ENCODE peak calls at places on chromosome 10, in four cellular contexts. I, H, E and S are unnamed samples.

GRCh38 chr10:62021978-62022802 is 120.7 kb downstream of the ARID5B start:
- DNase-seq in I (no peak), H (no peak), E (no peak), S (no peak)

GRCh38 chr10:104309980-104310978 is 28.0 kb downstream of the ITPRIP start:
- DNase-seq in I (no peak), H (peak; percentile 87), E (peak; percentile 77), S (no peak)

GRCh38 chr10:74750848-74751274 is 75.5 kb upstream of the KAT6B start:
- DNase-seq in I (no peak), H (no peak), E (no peak), S (no peak)

GRCh38 chr10:133592716-133593115 is 27.3 kb upstream of the SYCE1 start:
- DNase-seq in I (no peak), H (no peak), E (no peak), S (no peak)

GRCh38 chr10:79038841-79039201 is 29.9 kb upstream of the ZMIZ1 start:
- DNase-seq in I (no peak), H (peak; percentile 37), E (no peak), S (no peak)

GRCh38 chr10:8616166-8616565 is 561.7 kb downstream of the GATA3 start:
- DNase-seq in I (no peak), H (no peak), E (peak; percentile 46), S (no peak)

GRCh38 chr10:66837335-66837734 is 88.5 kb upstream of the LRRTM3 start:
- DNase-seq in I (no peak), H (peak; percentile 81), E (no peak), S (no peak)

GRCh38 chr10:63110940-63111339 is 22.2 kb upstream of the NRBF2 start:
- DNase-seq in I (no peak), H (no peak), E (no peak), S (no peak)

GRCh38 chr10:452512-453504 is 236.7 kb downstream of the DIP2C start:
- DNase-seq in I (no peak), H (peak; percentile 38), E (no peak), S (no peak)

GRCh38 chr10:80664071-80664680 is 126.5 kb downstream of the SH2D4B start:
- DNase-seq in I (peak; percentile 16), H (peak; percentile 20), E (peak; percentile 47), S (no peak)

GRCh38 chr10:115969591-115969990 is 303.4 kb downstream of the GFRA1 start:
- DNase-seq in I (no peak), H (no peak), E (no peak), S (no peak)

GRCh38 chr10:94193466-94193924 is 169.2 kb downstream of the NOC3L start:
- DNase-seq in I (no peak), H (peak; percentile 90), E (no peak), S (peak; percentile 45)

GRCh38 chr10:42979730-42980467 is 97.0 kb upstream of the RET start:
- DNase-seq in I (no peak), H (no peak), E (no peak), S (no peak)

GRCh38 chr10:120459185-120459584 is 2.2 kb downstream of the PLPP4 start:
- DNase-seq in I (no peak), H (peak; percentile 32), E (no peak), S (no peak)

GRCh38 chr10:86265236-86265876 is 101.2 kb downstream of the GRID1 start:
- DNase-seq in I (no peak), H (no peak), E (no peak), S (no peak)

GRCh38 chr10:96365571-96365970 is 6.8 kb upstream of the OPALIN start:
- DNase-seq in I (no peak), H (no peak), E (no peak), S (no peak)

GRCh38 chr10:29924436-29924835 is 134.9 kb downstream of the JCAD start:
- DNase-seq in I (no peak), H (no peak), E (no peak), S (no peak)

GRCh38 chr10:122404576-122404975 is 30.1 kb downstream of the PLEKHA1 start:
- DNase-seq in I (no peak), H (no peak), E (no peak), S (no peak)

GRCh38 chr10:75230600-75231038 is 5.1 kb downstream of the COMTD1 start:
- DNase-seq in I (no peak), H (peak; percentile 73), E (peak; percentile 88), S (no peak)

GRCh38 chr10:101441539-101442455 is 87.8 kb downstream of the BTRC start:
- DNase-seq in I (peak; percentile 31), H (peak; percentile 76), E (no peak), S (peak; percentile 19)

GRCh38 chr10:59907918-59908807 is 1.8 kb upstream of the CCDC6 start:
- DNase-seq in I (peak; percentile 83), H (peak; percentile 91), E (peak; percentile 69), S (peak; percentile 73)

GRCh38 chr10:50501478-50501877 is 122.3 kb downstream of the SGMS1 start:
- DNase-seq in I (no peak), H (peak; percentile 69), E (no peak), S (no peak)

GRCh38 chr10:120505866-120506265 is 48.8 kb downstream of the PLPP4 start:
- DNase-seq in I (no peak), H (peak; percentile 95), E (no peak), S (no peak)

GRCh38 chr10:73906524-73907447 is 4.1 kb upstream of the PLAU start:
- DNase-seq in I (peak; percentile 96), H (peak; percentile 99), E (peak; percentile 23), S (peak; percentile 96)

GRCh38 chr10:98269435-98269912 is 1.5 kb upstream of the LOXL4 start:
- DNase-seq in I (peak; percentile 76), H (peak; percentile 90), E (peak; percentile 48), S (peak; percentile 41)

GRCh38 chr10:70743879-70744278 is 41.3 kb downstream of the TBATA start:
- DNase-seq in I (no peak), H (no peak), E (no peak), S (no peak)

GRCh38 chr10:95524358-95525032 is 36.7 kb downstream of the SORBS1 start:
- DNase-seq in I (no peak), H (no peak), E (no peak), S (no peak)

GRCh38 chr10:3400368-3400767 is 227.8 kb upstream of the PITRM1 start:
- DNase-seq in I (no peak), H (peak; percentile 60), E (no peak), S (no peak)

GRCh38 chr10:61975107-61975932 is 73.8 kb downstream of the ARID5B start:
- DNase-seq in I (no peak), H (peak; percentile 83), E (no peak), S (peak; percentile 51)

GRCh38 chr10:71312220-71312619 is 6.8 kb upstream of the SLC29A3 start:
- DNase-seq in I (no peak), H (no peak), E (no peak), S (no peak)

GRCh38 chr10:124741922-124742417 is 2.2 kb downstream of the FAM53B start:
- DNase-seq in I (no peak), H (no peak), E (no peak), S (no peak)

GRCh38 chr10:128526793-128527375 is 400.7 kb upstream of the MKI67 start:
- DNase-seq in I (no peak), H (no peak), E (no peak), S (no peak)

GRCh38 chr10:28263136-28263857 is 39.6 kb downstream of the MPP7 start:
- DNase-seq in I (no peak), H (no peak), E (peak; percentile 71), S (no peak)

GRCh38 chr10:110138197-110138812 is 69.1 kb upstream of the MXI1 start:
- DNase-seq in I (no peak), H (peak; percentile 52), E (no peak), S (no peak)

GRCh38 chr10:12974845-12975199 is 26.7 kb downstream of the CCDC3 start:
- DNase-seq in I (no peak), H (no peak), E (no peak), S (no peak)

GRCh38 chr10:12974123-12974844 is 27.2 kb downstream of the CCDC3 start:
- DNase-seq in I (no peak), H (no peak), E (no peak), S (no peak)

GRCh38 chr10:12975906-12976305 is 25.6 kb downstream of the CCDC3 start:
- DNase-seq in I (no peak), H (no peak), E (no peak), S (no peak)

GRCh38 chr10:12973149-12973718 is 28.3 kb downstream of the CCDC3 start:
- DNase-seq in I (no peak), H (no peak), E (no peak), S (no peak)

GRCh38 chr10:12975266-12975665 is 26.2 kb downstream of the CCDC3 start:
- DNase-seq in I (no peak), H (no peak), E (no peak), S (no peak)
- TF ChIP-seq CTCF in I (peak; percentile 16), H (no peak), E (no peak), S (no peak)

GRCh38 chr10:5071411-5072198 is 22.6 kb upstream of the AKR1C3 start:
- DNase-seq in I (peak; percentile 96), H (peak; percentile 88), E (peak; percentile 44), S (peak; percentile 69)
- H3K4me3 ChIP-seq in I (peak overlapping the region; percentile 10), H (no peak overlapping the region), E (no peak overlapping the region), S (no peak overlapping the region)

DNA sequence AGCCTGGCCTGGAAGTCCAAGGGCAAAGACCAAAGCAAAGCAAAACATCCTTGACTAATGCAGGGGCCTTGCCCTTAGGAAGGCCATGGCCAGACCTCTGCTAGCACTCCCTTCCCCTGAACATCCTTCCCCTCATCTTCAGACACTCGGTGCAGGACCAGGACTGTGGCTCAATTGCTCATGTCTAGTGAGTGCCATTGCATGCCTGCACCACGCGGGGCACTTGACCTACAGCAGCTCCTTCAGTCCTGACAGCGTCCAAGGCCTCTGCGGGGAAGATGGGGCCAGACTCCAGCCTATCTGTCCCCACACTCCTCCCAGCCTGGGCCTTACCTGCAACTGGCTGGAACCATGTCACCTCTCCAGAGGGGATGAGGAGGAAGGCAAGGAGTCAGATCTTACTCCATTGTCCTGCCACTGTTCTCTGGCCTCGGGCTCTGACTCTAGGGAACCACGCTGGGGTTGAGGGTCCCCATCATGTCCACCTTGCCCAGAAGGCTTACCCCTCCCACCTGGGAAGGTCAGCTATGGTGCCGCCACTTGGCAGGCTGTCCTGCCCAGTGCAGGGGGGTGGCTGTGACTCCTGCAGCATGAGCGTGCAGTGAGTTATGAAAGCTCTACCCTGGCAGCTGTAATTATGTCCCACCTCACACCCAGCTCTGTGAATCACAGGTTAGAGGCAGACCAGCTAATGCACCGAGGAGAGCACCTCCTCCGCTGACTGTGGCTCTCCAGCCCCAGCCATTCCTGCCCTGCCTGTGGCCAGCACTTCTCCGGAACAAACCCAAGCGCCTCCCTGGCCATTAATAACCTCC is 16.1 kb downstream of the DRGX start:
- DNase-seq in I (no peak), H (no peak), E (no peak), S (no peak)
- TF ChIP-seq CTCF in I (peak; percentile 10), H (no peak), E (no peak), S (peak; percentile 21)

DNA sequence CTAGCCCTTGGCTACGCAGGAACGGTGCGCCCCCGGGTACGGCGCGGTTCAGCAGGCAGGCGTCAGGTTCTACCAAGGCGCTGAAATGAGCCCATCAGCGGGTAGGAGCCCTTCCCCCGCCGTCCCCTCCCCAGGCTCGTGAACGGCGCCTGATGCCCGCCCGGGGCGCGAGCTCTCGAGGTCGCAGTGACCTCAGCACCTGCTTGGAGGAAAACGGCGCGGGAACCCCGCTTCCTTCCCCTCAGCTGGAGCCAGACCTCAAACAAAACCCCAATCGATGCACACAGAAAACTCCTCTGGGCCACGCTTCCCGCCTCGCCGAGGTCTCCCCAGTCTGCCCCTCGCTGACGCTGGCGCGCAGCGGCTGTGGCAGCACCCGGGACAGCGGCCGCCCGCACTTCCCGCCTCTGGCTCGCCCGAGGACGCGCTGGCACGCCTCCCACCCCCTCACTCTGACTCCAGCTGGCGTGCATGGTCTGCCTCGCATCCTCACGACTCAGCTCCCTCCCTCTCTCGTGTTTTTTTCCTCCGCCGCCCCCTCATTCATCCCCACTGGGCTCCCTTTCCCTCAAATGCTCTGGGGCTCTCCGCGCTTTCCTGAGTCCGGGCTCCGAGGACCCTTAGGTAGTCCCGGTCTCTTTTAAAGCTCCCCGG is 524 bp upstream of the GAD2 start:
- DNase-seq in I (no peak), H (peak; percentile 35), E (no peak), S (no peak)
- H3K4me3 ChIP-seq in I (no peak overlapping the region), H (no peak overlapping the region), E (no peak overlapping the region), S (no peak overlapping the region)